ENCODE peak calls at places on chromosomes 13 and 19, in nine cellular contexts. One of them, this sample, is unnamed.

GRCh38 chr13:44331912-44332840 is 41.4 kb upstream of the SERP2 start:
- DNase-seq in thoracic aorta: peak; percentile 71
- DNase-seq in cardiac muscle cell: peak; percentile 81
- DNase-seq in psoas muscle: peak; percentile 70
- DNase-seq in pancreas: no peak
- DNase-seq in hepatocyte: peak; percentile 56
- DNase-seq in uterus: peak; percentile 88
- DNase-seq in GM23248: peak; percentile 72
- DNase-seq in colonic mucosa: no peak
- DNase-seq in this sample: no peak

GRCh38 chr13:23628765-23629565 is 58.8 kb downstream of the TNFRSF19 start:
- DNase-seq in thoracic aorta: no peak
- DNase-seq in cardiac muscle cell: no peak
- DNase-seq in psoas muscle: no peak
- DNase-seq in pancreas: no peak
- DNase-seq in hepatocyte: no peak
- DNase-seq in uterus: no peak
- DNase-seq in GM23248: no peak
- DNase-seq in colonic mucosa: no peak
- DNase-seq in this sample: no peak

GRCh38 chr13:106083620-106084350 is 451.7 kb downstream of the EFNB2 start:
- DNase-seq in thoracic aorta: no peak
- DNase-seq in cardiac muscle cell: peak; percentile 31
- DNase-seq in psoas muscle: no peak
- DNase-seq in pancreas: no peak
- DNase-seq in hepatocyte: peak; percentile 49
- DNase-seq in uterus: no peak
- DNase-seq in GM23248: peak; percentile 58
- DNase-seq in colonic mucosa: peak; percentile 63
- DNase-seq in this sample: peak; percentile 89

GRCh38 chr13:46101488-46102289 is 3.1 kb downstream of the CPB2 start:
- DNase-seq in thoracic aorta: no peak
- DNase-seq in cardiac muscle cell: no peak
- DNase-seq in psoas muscle: no peak
- DNase-seq in pancreas: no peak
- DNase-seq in hepatocyte: no peak
- DNase-seq in uterus: no peak
- DNase-seq in GM23248: no peak
- DNase-seq in colonic mucosa: no peak
- DNase-seq in this sample: no peak

GRCh38 chr19:18057557-18057956 is 29.2 kb downstream of the IL12RB1 start:
- DNase-seq in thoracic aorta: no peak
- DNase-seq in cardiac muscle cell: no peak
- DNase-seq in psoas muscle: peak; percentile 73
- DNase-seq in pancreas: no peak
- DNase-seq in hepatocyte: no peak
- DNase-seq in uterus: no peak
- DNase-seq in GM23248: peak; percentile 36
- DNase-seq in colonic mucosa: peak; percentile 59
- DNase-seq in this sample: no peak

GRCh38 chr19:33269016-33269415 is 33.3 kb downstream of the CEBPA start:
- DNase-seq in thoracic aorta: no peak
- DNase-seq in cardiac muscle cell: no peak
- DNase-seq in psoas muscle: peak; percentile 46
- DNase-seq in pancreas: no peak
- DNase-seq in hepatocyte: no peak
- DNase-seq in uterus: no peak
- DNase-seq in GM23248: no peak
- DNase-seq in colonic mucosa: no peak
- DNase-seq in this sample: no peak

GRCh38 chr19:55287361-55288079 is 3.7 kb downstream of the BRSK1 start:
- DNase-seq in thoracic aorta: no peak
- DNase-seq in cardiac muscle cell: no peak
- DNase-seq in psoas muscle: no peak
- DNase-seq in pancreas: no peak
- DNase-seq in hepatocyte: no peak
- DNase-seq in uterus: no peak
- DNase-seq in GM23248: no peak
- DNase-seq in colonic mucosa: no peak
- DNase-seq in this sample: no peak

GRCh38 chr13:80359459-80360297 is 18.8 kb upstream of the SPRY2 start:
- DNase-seq in thoracic aorta: no peak
- DNase-seq in cardiac muscle cell: peak; percentile 64
- DNase-seq in psoas muscle: no peak
- DNase-seq in pancreas: no peak
- DNase-seq in hepatocyte: no peak
- DNase-seq in uterus: no peak
- DNase-seq in GM23248: no peak
- DNase-seq in colonic mucosa: no peak
- DNase-seq in this sample: no peak

GRCh38 chr13:72875233-72875632 is 93.3 kb downstream of the PIBF1 start:
- DNase-seq in thoracic aorta: no peak
- DNase-seq in cardiac muscle cell: no peak
- DNase-seq in psoas muscle: no peak
- DNase-seq in pancreas: no peak
- DNase-seq in hepatocyte: no peak
- DNase-seq in uterus: no peak
- DNase-seq in GM23248: no peak
- DNase-seq in colonic mucosa: no peak
- DNase-seq in this sample: no peak

GRCh38 chr19:52369463-52370340 is at the start of gene ZNF880:
- DNase-seq in thoracic aorta: peak; percentile 82
- DNase-seq in cardiac muscle cell: peak; percentile 89
- DNase-seq in psoas muscle: peak; percentile 96
- DNase-seq in pancreas: peak; percentile 94
- DNase-seq in hepatocyte: peak; percentile 96
- DNase-seq in uterus: peak; percentile 94
- DNase-seq in GM23248: peak; percentile 98
- DNase-seq in colonic mucosa: peak; percentile 95
- DNase-seq in this sample: peak; percentile 92

GRCh38 chr13:81738364-81738763 is 1397.4 kb upstream of the SPRY2 start:
- DNase-seq in thoracic aorta: no peak
- DNase-seq in cardiac muscle cell: no peak
- DNase-seq in psoas muscle: no peak
- DNase-seq in pancreas: no peak
- DNase-seq in hepatocyte: peak; percentile 19
- DNase-seq in uterus: no peak
- DNase-seq in GM23248: no peak
- DNase-seq in colonic mucosa: no peak
- DNase-seq in this sample: no peak

DNA sequence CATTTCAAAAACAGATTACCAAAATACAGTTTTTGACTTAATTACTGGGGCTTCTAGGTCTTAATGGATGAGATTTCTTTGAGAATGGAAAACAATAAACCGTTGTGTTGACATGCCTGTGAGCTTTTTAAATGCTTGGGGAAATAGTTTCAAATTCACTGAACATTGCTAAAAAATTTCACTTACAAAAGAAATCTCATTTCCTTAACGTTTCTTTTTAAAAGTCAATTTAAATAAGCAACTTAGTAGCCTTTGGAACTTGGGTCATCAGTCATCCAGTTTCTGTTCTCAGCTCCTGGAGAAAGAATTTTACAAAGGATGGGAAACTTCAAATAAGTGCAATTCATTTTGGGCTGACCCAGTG is 4.4 kb downstream of the ZC3H4 start:
- DNase-seq in thoracic aorta: no peak
- DNase-seq in cardiac muscle cell: no peak
- DNase-seq in psoas muscle: no peak
- DNase-seq in pancreas: no peak
- DNase-seq in hepatocyte: no peak
- DNase-seq in uterus: no peak
- DNase-seq in GM23248: no peak
- DNase-seq in colonic mucosa: no peak
- DNase-seq in this sample: no peak
- H3K4me1 ChIP-seq in thoracic aorta: peaks cover 28% of the 10 kb centered on the region
- H3K4me1 ChIP-seq in cardiac muscle cell: peaks cover 33% of the 10 kb centered on the region
- H3K4me1 ChIP-seq in psoas muscle: peaks cover 59% of the 10 kb centered on the region
- H3K4me1 ChIP-seq in pancreas: peaks cover 20% of the 10 kb centered on the region
- H3K4me1 ChIP-seq in hepatocyte: peaks cover 45% of the 10 kb centered on the region
- H3K4me1 ChIP-seq in uterus: peaks cover 13% of the 10 kb centered on the region
- H3K4me1 ChIP-seq in GM23248: peaks cover 42% of the 10 kb centered on the region
- H3K4me1 ChIP-seq in colonic mucosa: peaks cover 21% of the 10 kb centered on the region
- H3K4me1 ChIP-seq in this sample: peaks cover 13% of the 10 kb centered on the region

DNA sequence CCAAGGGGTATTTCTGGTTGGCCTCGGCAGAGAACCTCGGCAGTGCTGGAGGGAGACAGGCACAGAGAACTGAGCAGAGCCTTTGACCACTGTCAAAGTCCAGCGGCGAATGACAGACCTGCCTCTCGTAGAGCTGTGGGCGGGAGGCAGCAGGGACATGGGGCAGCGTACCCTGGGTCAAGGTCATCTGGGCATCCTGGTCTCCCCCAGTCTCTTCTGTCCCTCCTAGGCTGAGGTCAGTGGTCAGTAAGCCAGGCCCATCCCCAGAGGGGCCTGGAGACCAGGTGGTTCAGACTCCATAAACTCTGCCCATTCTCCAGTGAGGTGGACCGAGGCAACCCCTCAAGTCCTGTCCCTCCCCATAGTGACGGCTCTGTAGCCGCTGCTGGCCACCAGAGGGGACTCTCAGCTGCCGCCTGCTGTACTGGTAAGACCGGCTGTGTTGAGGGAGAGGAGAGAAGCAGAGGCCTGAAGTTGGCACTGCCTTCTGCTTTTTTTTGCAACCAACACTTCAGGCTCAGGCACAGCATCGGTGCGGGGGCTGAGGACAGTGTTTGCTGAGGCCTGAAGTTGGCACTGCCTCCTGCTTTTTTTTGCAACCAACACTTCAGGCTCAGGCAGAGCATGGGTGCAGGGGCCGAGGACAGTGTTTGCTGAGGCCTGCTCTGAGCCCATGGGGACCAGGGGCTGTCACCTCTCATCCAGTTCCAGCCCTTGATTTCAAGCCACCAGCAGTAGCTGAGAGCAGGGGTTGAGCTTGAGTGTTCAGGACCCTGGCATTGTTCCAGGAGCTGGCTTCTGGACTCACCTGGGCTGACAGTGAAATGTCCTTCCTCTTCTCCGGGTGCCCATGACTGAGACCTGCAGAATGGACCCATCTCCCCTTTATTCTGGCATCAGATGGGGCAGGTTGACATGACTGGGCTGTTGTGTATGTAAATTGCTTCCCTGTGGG is at the start of gene PGLYRP2:
- DNase-seq in thoracic aorta: no peak
- DNase-seq in cardiac muscle cell: no peak
- DNase-seq in psoas muscle: peak; percentile 72
- DNase-seq in pancreas: no peak
- DNase-seq in hepatocyte: no peak
- DNase-seq in uterus: no peak
- DNase-seq in GM23248: peak; percentile 40
- DNase-seq in colonic mucosa: no peak
- DNase-seq in this sample: no peak
- H3K9me3 ChIP-seq in thoracic aorta: no peaks in the 10 kb centered on the region
- H3K9me3 ChIP-seq in cardiac muscle cell: no peaks in the 10 kb centered on the region
- H3K9me3 ChIP-seq in psoas muscle: no peaks in the 10 kb centered on the region
- H3K9me3 ChIP-seq in pancreas: no peaks in the 10 kb centered on the region
- H3K9me3 ChIP-seq in hepatocyte: no peaks in the 10 kb centered on the region
- H3K9me3 ChIP-seq in uterus: no peaks in the 10 kb centered on the region
- H3K9me3 ChIP-seq in GM23248: no peaks in the 10 kb centered on the region
- H3K9me3 ChIP-seq in colonic mucosa: no peaks in the 10 kb centered on the region
- H3K9me3 ChIP-seq in this sample: no peaks in the 10 kb centered on the region

GRCh38 chr13:101738336-101738735 is 285.9 kb downstream of the ITGBL1 start:
- DNase-seq in thoracic aorta: no peak
- DNase-seq in cardiac muscle cell: no peak
- DNase-seq in psoas muscle: no peak
- DNase-seq in pancreas: no peak
- DNase-seq in hepatocyte: no peak
- DNase-seq in uterus: no peak
- DNase-seq in GM23248: no peak
- DNase-seq in colonic mucosa: no peak
- DNase-seq in this sample: no peak

GRCh38 chr13:101739382-101740178 is 287.1 kb downstream of the ITGBL1 start:
- DNase-seq in thoracic aorta: no peak
- DNase-seq in cardiac muscle cell: no peak
- DNase-seq in psoas muscle: no peak
- DNase-seq in pancreas: no peak
- DNase-seq in hepatocyte: no peak
- DNase-seq in uterus: no peak
- DNase-seq in GM23248: no peak
- DNase-seq in colonic mucosa: no peak
- DNase-seq in this sample: no peak

GRCh38 chr13:101736551-101736950 is 284.1 kb downstream of the ITGBL1 start:
- DNase-seq in thoracic aorta: no peak
- DNase-seq in cardiac muscle cell: no peak
- DNase-seq in psoas muscle: no peak
- DNase-seq in pancreas: no peak
- DNase-seq in hepatocyte: no peak
- DNase-seq in uterus: no peak
- DNase-seq in GM23248: no peak
- DNase-seq in colonic mucosa: no peak
- DNase-seq in this sample: no peak
- H3K27ac ChIP-seq in thoracic aorta: no peak overlapping the region
- H3K27ac ChIP-seq in cardiac muscle cell: no peak overlapping the region
- H3K27ac ChIP-seq in psoas muscle: no peak overlapping the region
- H3K27ac ChIP-seq in pancreas: no peak overlapping the region
- H3K27ac ChIP-seq in hepatocyte: no peak overlapping the region
- H3K27ac ChIP-seq in uterus: no peak overlapping the region
- H3K27ac ChIP-seq in GM23248: no peak overlapping the region
- H3K27ac ChIP-seq in colonic mucosa: no peak overlapping the region
- H3K27ac ChIP-seq in this sample: no peak overlapping the region

GRCh38 chr13:93364166-93364565 is 137.6 kb downstream of the GPC6 start:
- DNase-seq in thoracic aorta: no peak
- DNase-seq in cardiac muscle cell: no peak
- DNase-seq in psoas muscle: no peak
- DNase-seq in pancreas: no peak
- DNase-seq in hepatocyte: no peak
- DNase-seq in uterus: no peak
- DNase-seq in GM23248: peak; percentile 46
- DNase-seq in colonic mucosa: no peak
- DNase-seq in this sample: no peak

GRCh38 chr13:93361703-93362102 is 135.1 kb downstream of the GPC6 start:
- DNase-seq in thoracic aorta: no peak
- DNase-seq in cardiac muscle cell: no peak
- DNase-seq in psoas muscle: no peak
- DNase-seq in pancreas: no peak
- DNase-seq in hepatocyte: peak; percentile 16
- DNase-seq in uterus: no peak
- DNase-seq in GM23248: no peak
- DNase-seq in colonic mucosa: no peak
- DNase-seq in this sample: no peak
- H3K4me1 ChIP-seq in thoracic aorta: no peaks in the 10 kb centered on the region
- H3K4me1 ChIP-seq in cardiac muscle cell: no peaks in the 10 kb centered on the region
- H3K4me1 ChIP-seq in psoas muscle: no peaks in the 10 kb centered on the region
- H3K4me1 ChIP-seq in pancreas: no peaks in the 10 kb centered on the region
- H3K4me1 ChIP-seq in hepatocyte: peaks cover 12% of the 10 kb centered on the region
- H3K4me1 ChIP-seq in uterus: no peaks in the 10 kb centered on the region
- H3K4me1 ChIP-seq in GM23248: no peaks in the 10 kb centered on the region
- H3K4me1 ChIP-seq in colonic mucosa: no peaks in the 10 kb centered on the region
- H3K4me1 ChIP-seq in this sample: no peaks in the 10 kb centered on the region

This sample was measured in small intestine.